ENCODE peak calls at places on chromosomes 5 and 9, in eight cellular contexts. G is neuronal stem cell, W is caudate nucleus, V is prostate gland, D is breast epithelium, I is right atrium auricular region, M is iPS DF 6.9, L is HL-60. Y is an unnamed sample.

GRCh38 chr5:109413463-109413862 is 3.7 kb upstream of the PJA2 start:
- DNase-seq in G (peak), W (no peak), V (no peak), D (no peak), I (no peak), M (no peak), L (no peak), Y (peak)

GRCh38 chr5:80194470-80194869 is 61.4 kb downstream of the SERINC5 start:
- DNase-seq in G (no peak), W (no peak), V (no peak), D (no peak), I (no peak), M (no peak), L (no peak), Y (no peak)

GRCh38 chr5:34923694-34924461 is 5.5 kb upstream of the DNAJC21 start:
- DNase-seq in G (no peak), W (peak), V (no peak), D (no peak), I (no peak), M (no peak), L (peak), Y (no peak)

GRCh38 chr9:102049586-102050246 is 311.3 kb upstream of the GRIN3A start:
- DNase-seq in G (no peak), W (no peak), V (no peak), D (no peak), I (no peak), M (no peak), L (no peak), Y (no peak)

GRCh38 chr9:81370096-81370495 is 319.3 kb downstream of the TLE1 start:
- DNase-seq in G (no peak), W (no peak), V (no peak), D (no peak), I (no peak), M (no peak), L (no peak), Y (no peak)

GRCh38 chr9:89305868-89306267 is 5.1 kb upstream of the CKS2 start:
- DNase-seq in G (no peak), W (no peak), V (no peak), D (no peak), I (no peak), M (no peak), L (no peak), Y (no peak)

GRCh38 chr5:51829691-51830090 is 446.4 kb downstream of the ISL1 start:
- DNase-seq in G (no peak), W (no peak), V (no peak), D (no peak), I (no peak), M (no peak), L (no peak), Y (no peak)

GRCh38 chr5:60490597-60491166 is 209.3 kb downstream of the DEPDC1B start:
- DNase-seq in G (no peak), W (no peak), V (peak), D (no peak), I (no peak), M (no peak), L (no peak), Y (no peak)

GRCh38 chr9:92633879-92634278 is 36.1 kb downstream of the IPPK start:
- DNase-seq in G (no peak), W (no peak), V (no peak), D (no peak), I (peak), M (no peak), L (no peak), Y (no peak)

GRCh38 chr5:134135091-134135655 is 20.7 kb downstream of the TCF7 start:
- DNase-seq in G (no peak), W (no peak), V (no peak), D (peak), I (no peak), M (no peak), L (no peak), Y (no peak)

GRCh38 chr5:67725591-67725990 is 490.0 kb upstream of the PIK3R1 start:
- DNase-seq in G (no peak), W (no peak), V (no peak), D (no peak), I (no peak), M (no peak), L (no peak), Y (no peak)

GRCh38 chr9:124125590-124126047 is 114.1 kb downstream of the LHX2 start:
- DNase-seq in G (peak), W (no peak), V (no peak), D (no peak), I (no peak), M (no peak), L (no peak), Y (no peak)

DNA sequence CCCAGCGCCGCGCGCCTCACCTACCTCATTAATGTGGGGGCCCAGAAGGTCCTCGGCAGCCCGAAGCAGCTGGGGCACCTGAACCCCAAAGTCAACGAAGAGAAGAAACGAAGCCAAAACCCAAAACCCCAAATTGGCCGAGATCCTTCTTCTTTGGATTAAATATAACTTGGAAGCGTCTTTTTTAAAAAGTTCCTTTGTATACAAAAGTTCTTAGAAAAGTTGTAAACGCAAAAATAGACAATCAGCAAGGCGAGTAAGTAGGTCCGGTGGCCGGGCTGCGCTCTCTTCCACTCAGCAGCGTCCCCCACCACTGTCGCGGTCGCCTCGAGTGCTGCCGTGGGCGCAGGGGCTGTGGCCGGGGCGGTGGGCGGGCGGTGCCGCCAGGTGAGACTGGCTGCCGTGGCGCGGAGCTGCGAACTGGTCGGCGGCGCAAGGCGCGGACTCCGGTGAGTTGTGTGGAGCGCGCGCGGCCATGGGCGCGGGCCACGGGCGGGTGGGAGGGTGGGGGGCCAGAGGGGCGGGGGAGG is 360 bp downstream of the KLF4 start:
- DNase-seq in G (no peak), W (no peak), V (no peak), D (no peak), I (no peak), M (no peak), L (no peak), Y (no peak)
- H3K27ac ChIP-seq in G (no peak), W (peak), V (peak), D (peak), I (peak), M (no peak), L (no peak), Y (peak)

GRCh38 chr5:72955143-72955767 is 586 bp upstream of the FCHO2 start:
- DNase-seq in G (no peak), W (no peak), V (no peak), D (peak), I (peak), M (peak), L (no peak), Y (no peak)

GRCh38 chr5:72954389-72954788 is 1.5 kb upstream of the FCHO2 start:
- DNase-seq in G (no peak), W (no peak), V (no peak), D (no peak), I (no peak), M (no peak), L (no peak), Y (no peak)

GRCh38 chr5:72955768-72956323 is at the start of gene FCHO2:
- DNase-seq in G (peak), W (peak), V (peak), D (peak), I (peak), M (peak), L (peak), Y (peak)

GRCh38 chr5:72949481-72949880 is 6.4 kb upstream of the FCHO2 start:
- DNase-seq in G (no peak), W (no peak), V (no peak), D (no peak), I (no peak), M (no peak), L (no peak), Y (no peak)

GRCh38 chr5:72951850-72952468 is 3.9 kb upstream of the FCHO2 start:
- DNase-seq in G (no peak), W (no peak), V (peak), D (no peak), I (no peak), M (no peak), L (no peak), Y (no peak)
- H3K27ac ChIP-seq in G (no peak), W (no peak), V (peak), D (no peak), I (no peak), M (no peak), L (no peak), Y (no peak)

GRCh38 chr9:37104183-37104889 is 16.0 kb upstream of the ZCCHC7 start:
- DNase-seq in G (no peak), W (no peak), V (no peak), D (no peak), I (no peak), M (no peak), L (no peak), Y (no peak)
- H3K27ac ChIP-seq in G (no peak), W (no peak), V (no peak), D (no peak), I (no peak), M (no peak), L (no peak), Y (no peak)

DNA sequence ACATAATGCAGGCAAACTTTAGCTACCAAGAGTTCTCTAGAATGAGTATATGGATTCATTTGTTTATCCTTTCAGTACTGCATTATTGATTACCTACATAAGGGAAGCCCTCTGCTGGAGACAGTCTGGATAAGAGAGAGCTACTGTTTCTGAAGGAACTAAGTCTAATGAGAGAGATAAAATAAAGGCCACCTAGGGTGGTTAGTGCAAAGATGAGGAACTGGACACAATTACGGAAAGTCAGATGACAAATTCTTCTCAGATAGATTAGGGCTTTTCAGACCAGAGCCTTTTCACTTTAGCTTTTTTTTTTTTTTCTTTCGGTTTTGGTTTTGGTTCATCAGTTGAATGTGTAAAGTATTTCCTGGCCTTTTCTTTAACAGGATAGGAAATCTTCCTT is 31.3 kb downstream of the ISOC1 start:
- DNase-seq in G (no peak), W (no peak), V (no peak), D (no peak), I (no peak), M (no peak), L (no peak), Y (no peak)
- H3K27ac ChIP-seq in G (no peak), W (no peak), V (no peak), D (no peak), I (no peak), M (no peak), L (no peak), Y (no peak)

DNA sequence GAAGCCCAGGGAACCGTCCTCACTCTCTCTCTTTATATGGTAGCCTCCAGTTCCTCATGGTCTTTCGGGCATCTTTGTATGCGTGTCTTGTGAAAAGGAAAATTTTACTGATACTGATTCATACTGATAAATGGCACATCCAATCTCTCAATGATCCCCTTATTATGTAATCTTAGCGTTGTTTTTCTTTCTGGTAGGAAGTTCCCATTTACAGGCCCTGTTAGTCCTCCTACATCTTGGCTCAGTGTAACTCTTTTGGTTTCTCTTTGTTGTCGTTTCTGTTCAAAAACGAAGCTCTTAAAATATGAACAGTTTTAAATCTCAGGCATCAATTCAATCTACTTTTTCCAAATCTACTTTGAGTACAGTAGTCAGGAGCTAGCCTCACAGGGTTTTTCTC is 258.1 kb downstream of the NR3C1 start:
- DNase-seq in G (no peak), W (no peak), V (no peak), D (no peak), I (no peak), M (no peak), L (no peak), Y (no peak)
- H3K27ac ChIP-seq in G (no peak), W (no peak), V (peak), D (peak), I (peak), M (no peak), L (no peak), Y (no peak)

GRCh38 chr5:31941356-31941755 is 232.8 kb downstream of the GOLPH3 start:
- DNase-seq in G (no peak), W (no peak), V (no peak), D (no peak), I (no peak), M (no peak), L (no peak), Y (no peak)

GRCh38 chr5:31936699-31937098 is 237.4 kb downstream of the GOLPH3 start:
- DNase-seq in G (no peak), W (no peak), V (no peak), D (no peak), I (no peak), M (no peak), L (no peak), Y (no peak)

GRCh38 chr5:31937226-31937625 is 236.9 kb downstream of the GOLPH3 start:
- DNase-seq in G (no peak), W (no peak), V (no peak), D (no peak), I (no peak), M (no peak), L (no peak), Y (no peak)

GRCh38 chr5:31937703-31938102 is 236.4 kb downstream of the GOLPH3 start:
- DNase-seq in G (no peak), W (no peak), V (no peak), D (no peak), I (no peak), M (no peak), L (no peak), Y (no peak)

GRCh38 chr5:31939151-31939550 is 235.0 kb downstream of the GOLPH3 start:
- DNase-seq in G (no peak), W (no peak), V (no peak), D (no peak), I (no peak), M (no peak), L (peak), Y (no peak)
- H3K27ac ChIP-seq in G (no peak), W (no peak), V (no peak), D (no peak), I (no peak), M (no peak), L (no peak), Y (no peak)

Y was measured in substantia nigra.